ENCODE peak calls at places on chromosomes 6 and 20, in four cellular contexts. One of them, this sample, is unnamed. For H3K36me3 and H3K4me1, the result is how much of the 10 kb centered on the place peaks cover.

GRCh38 chr20:16488086-16488485 is 85.2 kb downstream of the KIF16B start:
- DNase-seq in effector memory CD4-positive, alpha-beta T cell: no peak
- DNase-seq in SJCRH30: no peak
- DNase-seq in heart right ventricle: no peak
- DNase-seq in this sample: no peak

GRCh38 chr6:69146385-69146784 is 511.3 kb downstream of the ADGRB3 start:
- DNase-seq in effector memory CD4-positive, alpha-beta T cell: no peak
- DNase-seq in SJCRH30: no peak
- DNase-seq in heart right ventricle: peak
- DNase-seq in this sample: no peak

GRCh38 chr6:142301421-142302391 is at the start of gene ADGRG6:
- DNase-seq in SJCRH30: peak
- DNase-seq in heart right ventricle: peak
- DNase-seq in effector memory CD4-positive, alpha-beta T cell: no peak
- DNase-seq in this sample: peak

GRCh38 chr20:20548527-20549266 is 163.7 kb downstream of the RALGAPA2 start:
- DNase-seq in effector memory CD4-positive, alpha-beta T cell: no peak
- DNase-seq in heart right ventricle: no peak
- DNase-seq in SJCRH30: no peak
- DNase-seq in this sample: no peak

GRCh38 chr6:104509355-104509754 is 350.4 kb downstream of the HACE1 start:
- DNase-seq in effector memory CD4-positive, alpha-beta T cell: no peak
- DNase-seq in heart right ventricle: no peak
- DNase-seq in SJCRH30: no peak
- DNase-seq in this sample: no peak

GRCh38 chr6:85382541-85382940 is 67.3 kb upstream of the NT5E start:
- DNase-seq in heart right ventricle: no peak
- DNase-seq in SJCRH30: no peak
- DNase-seq in effector memory CD4-positive, alpha-beta T cell: no peak
- DNase-seq in this sample: no peak

GRCh38 chr6:38955876-38956275 is 92.7 kb upstream of the GLP1R start:
- DNase-seq in SJCRH30: no peak
- DNase-seq in effector memory CD4-positive, alpha-beta T cell: no peak
- DNase-seq in heart right ventricle: no peak
- DNase-seq in this sample: no peak

GRCh38 chr6:87702589-87702945 is 534 bp upstream of the AKIRIN2 start:
- DNase-seq in SJCRH30: no peak
- DNase-seq in heart right ventricle: no peak
- DNase-seq in effector memory CD4-positive, alpha-beta T cell: no peak
- DNase-seq in this sample: no peak

GRCh38 chr20:22771706-22772105 is 187.3 kb upstream of the FOXA2 start:
- DNase-seq in effector memory CD4-positive, alpha-beta T cell: no peak
- DNase-seq in heart right ventricle: no peak
- DNase-seq in SJCRH30: no peak
- DNase-seq in this sample: no peak

GRCh38 chr20:25361287-25361683 is 29.4 kb downstream of the ABHD12 start:
- DNase-seq in heart right ventricle: no peak
- DNase-seq in SJCRH30: no peak
- DNase-seq in effector memory CD4-positive, alpha-beta T cell: no peak
- DNase-seq in this sample: no peak

GRCh38 chr6:95318137-95318536 is 259.2 kb upstream of the MANEA start:
- DNase-seq in SJCRH30: no peak
- DNase-seq in effector memory CD4-positive, alpha-beta T cell: no peak
- DNase-seq in heart right ventricle: no peak
- DNase-seq in this sample: no peak

GRCh38 chr20:18164356-18164755 is 26.7 kb downstream of the KAT14 start:
- DNase-seq in SJCRH30: no peak
- DNase-seq in effector memory CD4-positive, alpha-beta T cell: no peak
- DNase-seq in heart right ventricle: no peak
- DNase-seq in this sample: no peak

GRCh38 chr6:113825776-113826175 is 31.4 kb upstream of the MARCKS start:
- DNase-seq in heart right ventricle: peak
- DNase-seq in effector memory CD4-positive, alpha-beta T cell: no peak
- DNase-seq in SJCRH30: peak
- DNase-seq in this sample: no peak

GRCh38 chr6:45256697-45257695 is 71.1 kb upstream of the RUNX2 start:
- DNase-seq in SJCRH30: no peak
- DNase-seq in heart right ventricle: no peak
- DNase-seq in effector memory CD4-positive, alpha-beta T cell: no peak
- DNase-seq in this sample: no peak

GRCh38 chr6:69907981-69908498 is 41.7 kb downstream of the COL19A1 start:
- DNase-seq in effector memory CD4-positive, alpha-beta T cell: no peak
- DNase-seq in SJCRH30: peak
- DNase-seq in heart right ventricle: no peak
- DNase-seq in this sample: no peak

GRCh38 chr6:80508885-80509630 is 402.6 kb downstream of the BCKDHB start:
- DNase-seq in SJCRH30: no peak
- DNase-seq in heart right ventricle: no peak
- DNase-seq in effector memory CD4-positive, alpha-beta T cell: no peak
- DNase-seq in this sample: no peak

GRCh38 chr6:144897441-144897921 is 612.3 kb downstream of the UTRN start:
- DNase-seq in effector memory CD4-positive, alpha-beta T cell: no peak
- DNase-seq in SJCRH30: no peak
- DNase-seq in heart right ventricle: no peak
- DNase-seq in this sample: no peak

GRCh38 chr6:52839124-52840055 is 1.2 kb downstream of the GSTA5 start:
- DNase-seq in effector memory CD4-positive, alpha-beta T cell: peak
- DNase-seq in heart right ventricle: no peak
- DNase-seq in SJCRH30: peak
- DNase-seq in this sample: peak

GRCh38 chr6:53703047-53703446 is 37.5 kb upstream of the KLHL31 start:
- DNase-seq in effector memory CD4-positive, alpha-beta T cell: no peak
- DNase-seq in SJCRH30: peak
- DNase-seq in heart right ventricle: no peak
- DNase-seq in this sample: no peak

GRCh38 chr20:37800618-37801017 is 102.3 kb upstream of the VSTM2L start:
- DNase-seq in heart right ventricle: no peak
- DNase-seq in SJCRH30: no peak
- DNase-seq in effector memory CD4-positive, alpha-beta T cell: no peak
- DNase-seq in this sample: no peak

GRCh38 chr6:1191141-1191630 is 120.7 kb upstream of the FOXQ1 start:
- DNase-seq in SJCRH30: no peak
- DNase-seq in effector memory CD4-positive, alpha-beta T cell: no peak
- DNase-seq in heart right ventricle: no peak
- DNase-seq in this sample: no peak

GRCh38 chr6:17431581-17431980 is 38.2 kb downstream of the CAP2 start:
- DNase-seq in effector memory CD4-positive, alpha-beta T cell: no peak
- DNase-seq in SJCRH30: no peak
- DNase-seq in heart right ventricle: no peak
- DNase-seq in this sample: no peak

GRCh38 chr20:20237093-20237959 is 130.6 kb upstream of the INSM1 start:
- DNase-seq in heart right ventricle: no peak
- DNase-seq in SJCRH30: peak
- DNase-seq in effector memory CD4-positive, alpha-beta T cell: no peak
- DNase-seq in this sample: no peak

GRCh38 chr6:124999105-124999764 is 37.0 kb downstream of the RNF217 start:
- DNase-seq in heart right ventricle: no peak
- DNase-seq in effector memory CD4-positive, alpha-beta T cell: no peak
- DNase-seq in SJCRH30: no peak
- DNase-seq in this sample: no peak

GRCh38 chr6:110653381-110653780 is 161.9 kb downstream of the CDK19 start:
- DNase-seq in effector memory CD4-positive, alpha-beta T cell: no peak
- DNase-seq in heart right ventricle: no peak
- DNase-seq in SJCRH30: no peak
- DNase-seq in this sample: no peak

GRCh38 chr6:75244063-75244575 is 518 bp upstream of the COX7A2 start:
- DNase-seq in SJCRH30: no peak
- DNase-seq in heart right ventricle: no peak
- DNase-seq in effector memory CD4-positive, alpha-beta T cell: no peak
- DNase-seq in this sample: no peak

GRCh38 chr6:129501401-129502051 is 208.5 kb downstream of the ARHGAP18 start:
- DNase-seq in SJCRH30: peak
- DNase-seq in effector memory CD4-positive, alpha-beta T cell: no peak
- DNase-seq in heart right ventricle: peak
- DNase-seq in this sample: no peak

GRCh38 chr20:38806855-38807655 is 1.6 kb downstream of the PPP1R16B start:
- DNase-seq in SJCRH30: peak
- DNase-seq in heart right ventricle: no peak
- DNase-seq in effector memory CD4-positive, alpha-beta T cell: peak
- DNase-seq in this sample: peak

GRCh38 chr6:65113581-65113980 is 593.4 kb downstream of the EYS start:
- DNase-seq in SJCRH30: no peak
- DNase-seq in effector memory CD4-positive, alpha-beta T cell: no peak
- DNase-seq in heart right ventricle: no peak
- DNase-seq in this sample: no peak

GRCh38 chr20:14877616-14878015 is 540.2 kb upstream of the FLRT3 start:
- DNase-seq in SJCRH30: no peak
- DNase-seq in heart right ventricle: no peak
- DNase-seq in effector memory CD4-positive, alpha-beta T cell: no peak
- DNase-seq in this sample: no peak

GRCh38 chr6:111691345-111692225 is 85.9 kb upstream of the TRAF3IP2 start:
- DNase-seq in SJCRH30: peak
- DNase-seq in heart right ventricle: no peak
- DNase-seq in effector memory CD4-positive, alpha-beta T cell: no peak
- DNase-seq in this sample: no peak

GRCh38 chr6:37308084-37308817 is 45.5 kb upstream of the RNF8 start:
- DNase-seq in effector memory CD4-positive, alpha-beta T cell: no peak
- DNase-seq in heart right ventricle: no peak
- DNase-seq in SJCRH30: no peak
- DNase-seq in this sample: no peak

GRCh38 chr20:36154696-36155628 is at the start of gene EPB41L1:
- DNase-seq in effector memory CD4-positive, alpha-beta T cell: no peak
- DNase-seq in SJCRH30: no peak
- DNase-seq in heart right ventricle: peak
- DNase-seq in this sample: no peak

GRCh38 chr6:2979819-2980464 is 8.6 kb upstream of the SERPINB6 start:
- DNase-seq in SJCRH30: no peak
- DNase-seq in effector memory CD4-positive, alpha-beta T cell: no peak
- DNase-seq in heart right ventricle: no peak
- DNase-seq in this sample: no peak

DNA sequence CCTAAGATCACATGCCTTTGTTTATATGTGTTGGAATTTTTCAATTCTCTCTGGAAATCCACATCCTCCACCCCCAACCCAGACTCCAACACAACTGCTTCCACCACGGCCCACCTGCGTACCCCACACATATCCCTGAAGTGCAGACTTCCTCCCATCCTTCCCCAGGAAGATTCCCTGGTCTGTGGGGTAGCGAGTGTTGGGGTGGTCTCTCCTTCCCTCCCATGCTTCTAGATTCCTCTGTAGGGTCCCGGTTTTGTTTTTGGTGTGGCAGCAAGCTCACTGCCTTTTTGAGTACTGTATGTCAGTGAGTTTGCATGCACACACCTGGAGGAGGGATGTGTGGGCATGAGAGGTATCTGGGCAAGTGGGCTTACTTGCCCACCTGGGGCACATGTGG is 127.6 kb downstream of the MRPL14 start:
- DNase-seq in effector memory CD4-positive, alpha-beta T cell: no peak
- DNase-seq in SJCRH30: no peak
- DNase-seq in heart right ventricle: no peak
- DNase-seq in this sample: no peak
- H3K27ac ChIP-seq in effector memory CD4-positive, alpha-beta T cell: no peak
- H3K27ac ChIP-seq in SJCRH30: no peak
- H3K27ac ChIP-seq in heart right ventricle: no peak
- H3K27ac ChIP-seq in this sample: no peak

DNA sequence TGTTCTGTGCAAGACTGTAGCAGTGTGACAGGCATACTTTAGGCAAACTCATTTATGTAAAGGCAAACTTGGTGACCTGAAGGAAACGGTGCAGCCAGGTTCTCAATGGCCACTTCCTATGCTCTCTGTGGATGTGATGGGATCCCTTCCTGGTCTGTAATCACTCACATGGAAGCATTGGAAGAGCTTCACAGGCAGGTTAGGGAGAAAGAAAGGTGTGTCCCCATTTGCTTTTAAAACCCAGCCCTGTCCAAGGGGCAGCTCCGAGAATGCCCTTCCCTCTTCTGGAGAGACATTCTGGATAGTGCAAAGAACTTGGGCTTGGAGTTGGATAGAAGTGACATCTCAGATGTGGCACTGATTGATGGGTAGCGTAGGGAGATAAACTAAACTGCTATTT is 28.1 kb downstream of the CEP43 start:
- DNase-seq in SJCRH30: no peak
- DNase-seq in effector memory CD4-positive, alpha-beta T cell: no peak
- DNase-seq in heart right ventricle: no peak
- DNase-seq in this sample: no peak
- H3K36me3 ChIP-seq in SJCRH30: half or more
- H3K36me3 ChIP-seq in effector memory CD4-positive, alpha-beta T cell: under half
- H3K36me3 ChIP-seq in heart right ventricle: under half
- H3K36me3 ChIP-seq in this sample: under half

GRCh38 chr20:44894959-44895358 is 9.5 kb downstream of the YWHAB start:
- DNase-seq in heart right ventricle: no peak
- DNase-seq in effector memory CD4-positive, alpha-beta T cell: no peak
- DNase-seq in SJCRH30: no peak
- DNase-seq in this sample: no peak
- H3K4me1 ChIP-seq in heart right ventricle: half or more
- H3K4me1 ChIP-seq in effector memory CD4-positive, alpha-beta T cell: half or more
- H3K4me1 ChIP-seq in SJCRH30: under half
- H3K4me1 ChIP-seq in this sample: half or more

DNA sequence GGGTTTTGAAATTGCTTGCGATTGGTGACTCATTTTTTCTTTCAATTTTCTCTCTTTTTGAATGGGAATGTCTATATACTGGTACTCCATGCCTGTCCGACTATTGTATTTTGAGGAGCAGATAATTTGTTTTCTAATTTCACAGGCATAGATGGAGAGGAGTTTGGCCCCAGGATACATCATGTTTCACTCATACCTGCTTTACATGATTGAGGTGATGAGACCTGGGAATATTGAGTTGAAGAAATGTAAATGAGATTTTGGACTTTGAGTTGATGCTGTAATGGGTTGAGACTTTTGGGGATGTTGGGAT is 253.1 kb upstream of the RAB32 start:
- DNase-seq in heart right ventricle: no peak
- DNase-seq in SJCRH30: no peak
- DNase-seq in effector memory CD4-positive, alpha-beta T cell: no peak
- DNase-seq in this sample: no peak
- H3K27ac ChIP-seq in heart right ventricle: no peak
- H3K27ac ChIP-seq in SJCRH30: no peak
- H3K27ac ChIP-seq in effector memory CD4-positive, alpha-beta T cell: no peak
- H3K27ac ChIP-seq in this sample: no peak

GRCh38 chr6:157456524-157456829 is 75.5 kb downstream of the ZDHHC14 start:
- DNase-seq in effector memory CD4-positive, alpha-beta T cell: no peak
- DNase-seq in SJCRH30: no peak
- DNase-seq in heart right ventricle: no peak
- DNase-seq in this sample: no peak
- H3K36me3 ChIP-seq in effector memory CD4-positive, alpha-beta T cell: under half
- H3K36me3 ChIP-seq in SJCRH30: under half
- H3K36me3 ChIP-seq in heart right ventricle: under half
- H3K36me3 ChIP-seq in this sample: under half

DNA sequence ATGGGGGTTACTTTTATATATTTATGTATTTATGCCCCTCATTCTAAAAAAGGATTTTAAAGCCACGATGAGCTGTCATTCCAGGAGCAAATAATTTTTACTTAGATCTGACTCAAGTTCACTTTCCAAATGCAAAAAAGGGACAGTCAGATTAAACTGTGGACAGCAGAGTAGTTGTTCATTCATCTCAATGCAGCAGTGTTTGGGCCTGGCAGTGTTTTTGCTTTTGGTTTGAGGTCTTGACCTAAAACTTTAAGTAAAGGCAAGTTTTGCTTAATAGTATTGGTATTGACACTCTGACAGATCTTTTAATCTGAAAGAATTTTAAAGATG is 13.9 kb downstream of the JARID2 start:
- DNase-seq in heart right ventricle: no peak
- DNase-seq in SJCRH30: no peak
- DNase-seq in effector memory CD4-positive, alpha-beta T cell: no peak
- DNase-seq in this sample: no peak
- H3K4me1 ChIP-seq in heart right ventricle: half or more
- H3K4me1 ChIP-seq in SJCRH30: half or more
- H3K4me1 ChIP-seq in effector memory CD4-positive, alpha-beta T cell: under half
- H3K4me1 ChIP-seq in this sample: half or more

GRCh38 chr20:57685134-57685851 is 24.5 kb downstream of the PMEPA1 start:
- DNase-seq in heart right ventricle: no peak
- DNase-seq in SJCRH30: no peak
- DNase-seq in effector memory CD4-positive, alpha-beta T cell: no peak
- DNase-seq in this sample: no peak
- H3K27ac ChIP-seq in heart right ventricle: peak
- H3K27ac ChIP-seq in SJCRH30: no peak
- H3K27ac ChIP-seq in effector memory CD4-positive, alpha-beta T cell: no peak
- H3K27ac ChIP-seq in this sample: no peak

This sample was measured in CD8-positive, alpha-beta memory T cell.